ENCODE peak calls at places on chromosomes 1 and 21, in five cellular contexts. A is PC-3, T is right atrium auricular region, L is neural progenitor cell, C is body of pancreas. K is an unnamed sample.

GRCh38 chr1:30933874-30934252 is 25.3 kb upstream of the SDC3 start:
- DNase-seq in C (no peak), A (peak; percentile 64), L (no peak), T (no peak), K (peak; percentile 54)

GRCh38 chr1:176494436-176494835 is 31.5 kb downstream of the PAPPA2 start:
- DNase-seq in L (no peak), C (no peak), T (no peak), A (no peak), K (no peak)

GRCh38 chr1:47280142-47280541 is 33.8 kb downstream of the STIL start:
- DNase-seq in A (no peak), T (no peak), C (no peak), L (no peak), K (no peak)

GRCh38 chr1:234613992-234614584 is 4.1 kb upstream of the IRF2BP2 start:
- DNase-seq in A (no peak), C (no peak), T (no peak), L (no peak), K (no peak)

GRCh38 chr1:204286841-204287387 is 72.8 kb downstream of the PLEKHA6 start:
- DNase-seq in A (peak; percentile 52), T (no peak), C (peak; percentile 67), L (no peak), K (no peak)

GRCh38 chr1:99726818-99727217 is 39.6 kb downstream of the FRRS1 start:
- DNase-seq in T (no peak), A (no peak), C (no peak), L (no peak), K (no peak)

GRCh38 chr1:181812211-181812610 is 249.3 kb downstream of the ZNF648 start:
- DNase-seq in A (no peak), C (no peak), L (peak; percentile 30), T (no peak), K (no peak)

GRCh38 chr1:154344977-154345837 is 19.9 kb downstream of the ATP8B2 start:
- DNase-seq in T (no peak), L (peak; percentile 82), A (peak; percentile 67), C (peak; percentile 51), K (peak; percentile 18)

GRCh38 chr1:53195913-53196484 is 625 bp upstream of the CPT2 start:
- DNase-seq in A (peak; percentile 32), L (no peak), C (no peak), T (no peak), K (no peak)

GRCh38 chr1:63294797-63295594 is 27.4 kb upstream of the FOXD3 start:
- DNase-seq in C (no peak), A (no peak), T (no peak), L (peak; percentile 32), K (no peak)

GRCh38 chr21:29145837-29146453 is 15.5 kb downstream of the MAP3K7CL start:
- DNase-seq in T (no peak), A (no peak), L (no peak), C (no peak), K (no peak)

GRCh38 chr1:82371844-82372498 is 571.2 kb downstream of the ADGRL2 start:
- DNase-seq in L (no peak), C (no peak), T (no peak), A (no peak), K (peak; percentile 36)

GRCh38 chr1:65694126-65694525 is 98.6 kb upstream of the PDE4B start:
- DNase-seq in A (no peak), T (no peak), L (no peak), C (no peak), K (no peak)

GRCh38 chr1:180633092-180634045 is 1.5 kb downstream of the XPR1 start:
- DNase-seq in L (no peak), T (no peak), C (no peak), A (peak; percentile 11), K (no peak)

GRCh38 chr21:38503588-38503987 is 5.3 kb upstream of the ERG start:
- DNase-seq in C (no peak), A (no peak), L (no peak), T (no peak), K (peak; percentile 79)

GRCh38 chr21:37071561-37072238 is 1.2 kb downstream of the PIGP start:
- DNase-seq in T (peak; percentile 88), A (peak; percentile 45), L (peak; percentile 29), C (peak; percentile 55), K (peak; percentile 45)

GRCh38 chr1:226995966-226996332 is 55.9 kb downstream of the COQ8A start:
- DNase-seq in T (no peak), C (no peak), A (no peak), L (peak; percentile 57), K (no peak)

GRCh38 chr21:35095859-35096291 is 46.8 kb upstream of the RUNX1 start:
- DNase-seq in T (no peak), A (no peak), L (no peak), C (no peak), K (no peak)

GRCh38 chr1:46646331-46646730 is 21.8 kb downstream of the ATPAF1 start:
- DNase-seq in A (no peak), C (no peak), T (no peak), L (no peak), K (no peak)

GRCh38 chr21:45582128-45582527 is 39.9 kb upstream of the SLC19A1 start:
- DNase-seq in C (no peak), L (no peak), A (no peak), T (no peak), K (no peak)

GRCh38 chr1:217910205-217910604 is 279.1 kb downstream of the SPATA17 start:
- DNase-seq in T (no peak), A (no peak), C (no peak), L (no peak), K (no peak)

GRCh38 chr1:151062738-151063371 is 2.7 kb downstream of the MLLT11 start:
- DNase-seq in C (no peak), L (no peak), A (peak; percentile 53), T (no peak), K (peak; percentile 85)

GRCh38 chr1:172500207-172500606 is 32.7 kb upstream of the SUCO start:
- DNase-seq in T (no peak), A (peak; percentile 64), L (no peak), C (no peak), K (no peak)

GRCh38 chr1:12631571-12631970 is 12.3 kb upstream of the AADACL4 start:
- DNase-seq in C (no peak), L (no peak), T (no peak), A (no peak), K (no peak)

GRCh38 chr21:45076245-45076661 is 1.9 kb downstream of the ADARB1 start:
- DNase-seq in C (no peak), L (peak; percentile 30), A (peak; percentile 28), T (no peak), K (peak; percentile 64)

GRCh38 chr1:64320470-64320869 is 117.0 kb downstream of the UBE2U start:
- DNase-seq in T (no peak), C (no peak), L (no peak), A (peak; percentile 77), K (no peak)

GRCh38 chr1:185348296-185348695 is 31.3 kb upstream of the IVNS1ABP start:
- DNase-seq in L (no peak), C (no peak), T (no peak), A (no peak), K (no peak)

GRCh38 chr1:8367571-8368184 is 49.8 kb downstream of the SLC45A1 start:
- DNase-seq in T (no peak), A (no peak), L (no peak), C (peak; percentile 10), K (no peak)

GRCh38 chr1:26848947-26849774 is 13.8 kb upstream of the SFN start:
- DNase-seq in A (peak; percentile 95), L (no peak), T (no peak), C (peak; percentile 31), K (peak; percentile 63)

GRCh38 chr1:198653815-198654413 is 15.1 kb downstream of the PTPRC start:
- DNase-seq in L (no peak), A (no peak), T (no peak), C (no peak), K (no peak)

GRCh38 chr1:197024460-197024859 is 42.6 kb downstream of the F13B start:
- DNase-seq in L (no peak), T (no peak), A (peak; percentile 9), C (no peak), K (no peak)

GRCh38 chr1:13892141-13892670 is 192.2 kb downstream of the PRDM2 start:
- DNase-seq in A (no peak), T (no peak), L (peak; percentile 23), C (no peak), K (no peak)
- H3K4me3 ChIP-seq in A (no peak overlapping the region), T (no peak overlapping the region), L (peak overlapping the region; percentile 78), C (no peak overlapping the region), K (no peak overlapping the region)

GRCh38 chr1:161099090-161099802 is 1.1 kb downstream of the KLHDC9 start:
- DNase-seq in T (no peak), C (no peak), L (no peak), A (no peak), K (no peak)

GRCh38 chr1:161096015-161096414 is 2.1 kb upstream of the KLHDC9 start:
- DNase-seq in L (no peak), C (no peak), T (no peak), A (no peak), K (no peak)

GRCh38 chr1:161100534-161100933 is 2.4 kb downstream of the KLHDC9 start:
- DNase-seq in L (no peak), T (no peak), A (no peak), C (no peak), K (no peak)

GRCh38 chr1:161096514-161096913 is 1.6 kb upstream of the KLHDC9 start:
- DNase-seq in C (no peak), A (peak; percentile 44), T (peak; percentile 90), L (no peak), K (no peak)

GRCh38 chr1:161098161-161099068 is at the start of gene KLHDC9:
- DNase-seq in C (peak; percentile 90), A (peak; percentile 96), T (no peak), L (peak; percentile 97), K (peak; percentile 45)
- TF ChIP-seq CTCF in C (peak; percentile 18), A (no peak), T (no peak), L (peak; percentile 35), K (peak; percentile 36)

GRCh38 chr1:83763281-83764095 is 235.4 kb downstream of the TTLL7 start:
- DNase-seq in A (no peak), T (no peak), C (no peak), L (no peak), K (no peak)

GRCh38 chr1:83766182-83766825 is 232.6 kb downstream of the TTLL7 start:
- DNase-seq in L (no peak), A (no peak), T (no peak), C (no peak), K (no peak)

GRCh38 chr1:83762419-83762818 is 236.5 kb downstream of the TTLL7 start:
- DNase-seq in C (no peak), T (no peak), L (no peak), A (no peak), K (no peak)

GRCh38 chr1:83764209-83764608 is 234.7 kb downstream of the TTLL7 start:
- DNase-seq in L (no peak), T (no peak), C (no peak), A (no peak), K (no peak)

GRCh38 chr1:83765125-83765524 is 233.8 kb downstream of the TTLL7 start:
- DNase-seq in T (no peak), A (no peak), C (no peak), L (no peak), K (no peak)
- H3K4me3 ChIP-seq in T (no peak overlapping the region), A (no peak overlapping the region), C (no peak overlapping the region), L (no peak overlapping the region), K (no peak overlapping the region)

DNA sequence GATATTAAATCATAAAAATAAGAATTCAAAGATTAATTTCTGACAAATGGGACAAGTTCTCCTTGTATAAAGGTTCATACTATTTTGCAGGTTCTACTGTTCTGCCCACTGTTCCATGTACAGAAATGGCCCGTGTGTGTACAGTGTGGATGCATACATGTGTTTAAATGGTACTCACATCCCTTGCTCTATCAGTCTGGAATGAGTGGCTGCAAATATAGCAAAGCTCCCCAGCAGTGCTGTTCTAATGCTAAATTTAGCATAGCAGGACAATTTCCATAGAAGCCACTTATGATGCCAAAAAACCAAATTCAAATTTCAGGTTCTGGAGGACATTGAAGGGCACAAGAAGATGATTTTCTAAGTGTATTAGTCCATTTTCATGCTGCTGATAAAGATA is 9.4 kb upstream of the SEC16B start:
- DNase-seq in A (no peak), T (no peak), L (no peak), C (no peak), K (no peak)
- TF ChIP-seq CTCF in A (no peak), T (no peak), L (no peak), C (no peak), K (no peak)

K was measured in brain microvascular endothelial cell.